ENCODE peak calls at places on chromosomes 7 and 10, in five cellular contexts. C is mammary epithelial cell, P is left ventricle myocardium inferior, Q is tibial artery, X is spleen. Z is an unnamed sample.

GRCh38 chr10:36489181-36489927 is 636.0 kb upstream of the ANKRD30A start:
- DNase-seq in C (no peak), P (peak; percentile 42), Q (no peak), X (no peak), Z (no peak)

GRCh38 chr10:102452672-102453340 is 1.5 kb upstream of the C10orf95 start:
- DNase-seq in C (peak; percentile 56), P (no peak), Q (peak; percentile 55), X (no peak), Z (no peak)

GRCh38 chr7:133633055-133633454 is 380.2 kb downstream of the EXOC4 start:
- DNase-seq in C (peak; percentile 88), P (no peak), Q (no peak), X (no peak), Z (no peak)

GRCh38 chr7:39312254-39312989 is 253.8 kb upstream of the YAE1 start:
- DNase-seq in C (no peak), P (no peak), Q (no peak), X (no peak), Z (no peak)

GRCh38 chr10:117790621-117791020 is 248.1 kb downstream of the EMX2 start:
- DNase-seq in C (no peak), P (no peak), Q (no peak), X (no peak), Z (no peak)

GRCh38 chr7:92697414-92697813 is 107.2 kb upstream of the FAM133B start:
- DNase-seq in C (no peak), P (no peak), Q (no peak), X (no peak), Z (no peak)

GRCh38 chr10:50576995-50577394 is 46.8 kb downstream of the SGMS1 start:
- DNase-seq in C (no peak), P (no peak), Q (no peak), X (no peak), Z (no peak)

GRCh38 chr10:106185991-106186390 is 978.5 kb downstream of the SORCS1 start:
- DNase-seq in C (no peak), P (no peak), Q (no peak), X (no peak), Z (no peak)

GRCh38 chr10:15842493-15843169 is 17.7 kb downstream of the MINDY3 start:
- DNase-seq in C (no peak), P (no peak), Q (no peak), X (no peak), Z (no peak)

GRCh38 chr7:125927556-125927955 is 997.9 kb upstream of the POT1 start:
- DNase-seq in C (no peak), P (no peak), Q (no peak), X (no peak), Z (no peak)

GRCh38 chr7:115135111-115135510 is 213.2 kb downstream of the MDFIC start:
- DNase-seq in C (no peak), P (no peak), Q (no peak), X (no peak), Z (no peak)

GRCh38 chr10:122854648-122855047 is 9.0 kb upstream of the CUZD1 start:
- DNase-seq in C (peak; percentile 60), P (no peak), Q (no peak), X (no peak), Z (no peak)

GRCh38 chr10:102229810-102230263 is 3.7 kb downstream of the ELOVL3 start:
- DNase-seq in C (peak; percentile 68), P (peak; percentile 84), Q (peak; percentile 71), X (peak; percentile 97), Z (peak; percentile 79)

GRCh38 chr10:28367865-28368541 is 65.1 kb upstream of the MPP7 start:
- DNase-seq in C (no peak), P (peak; percentile 16), Q (peak; percentile 41), X (peak; percentile 86), Z (no peak)

GRCh38 chr10:102281103-102281502 is 35.8 kb downstream of the GBF1 start:
- DNase-seq in C (no peak), P (no peak), Q (no peak), X (no peak), Z (no peak)

GRCh38 chr10:663844-664243 is 25.6 kb downstream of the DIP2C start:
- DNase-seq in C (no peak), P (no peak), Q (no peak), X (no peak), Z (no peak)

GRCh38 chr10:61617586-61617985 is 45.1 kb upstream of the CABCOCO1 start:
- DNase-seq in C (no peak), P (no peak), Q (no peak), X (no peak), Z (no peak)

GRCh38 chr7:132072165-132072564 is 504.1 kb downstream of the PLXNA4 start:
- DNase-seq in C (no peak), P (no peak), Q (no peak), X (no peak), Z (no peak)

GRCh38 chr7:120805636-120806388 is 52.1 kb downstream of the TSPAN12 start:
- DNase-seq in C (peak; percentile 28), P (no peak), Q (peak; percentile 28), X (no peak), Z (peak; percentile 26)

GRCh38 chr7:2856388-2857169 is 12.5 kb upstream of the GNA12 start:
- DNase-seq in C (peak; percentile 57), P (no peak), Q (no peak), X (no peak), Z (no peak)

GRCh38 chr10:47256753-47257336 is 43.2 kb upstream of the GDF10 start:
- DNase-seq in C (peak; percentile 29), P (no peak), Q (no peak), X (no peak), Z (no peak)

GRCh38 chr10:86203162-86203905 is 163.3 kb downstream of the GRID1 start:
- DNase-seq in C (no peak), P (no peak), Q (no peak), X (peak; percentile 63), Z (no peak)

GRCh38 chr10:15258255-15258654 is 89.8 kb upstream of the NMT2 start:
- DNase-seq in C (no peak), P (no peak), Q (no peak), X (no peak), Z (no peak)

GRCh38 chr10:93346060-93346459 is 136.1 kb downstream of the MYOF start:
- DNase-seq in C (no peak), P (no peak), Q (no peak), X (no peak), Z (no peak)

GRCh38 chr7:133114519-133114918 is 32.6 kb upstream of the CHCHD3 start:
- DNase-seq in C (no peak), P (no peak), Q (no peak), X (no peak), Z (no peak)

GRCh38 chr10:119025776-119026175 is 3.7 kb upstream of the NANOS1 start:
- DNase-seq in C (no peak), P (peak; percentile 62), Q (no peak), X (no peak), Z (no peak)

GRCh38 chr10:50558368-50558767 is 65.4 kb downstream of the SGMS1 start:
- DNase-seq in C (no peak), P (no peak), Q (no peak), X (no peak), Z (no peak)

GRCh38 chr10:104255244-104255981 is 721 bp downstream of the GSTO1 start:
- DNase-seq in C (peak; percentile 78), P (no peak), Q (no peak), X (no peak), Z (no peak)
- H3K4me1 ChIP-seq in C (peaks cover 42% of the 10 kb centered on the region), P (peaks cover 67% of the 10 kb centered on the region), Q (no peaks in the 10 kb centered on the region), X (peaks cover 61% of the 10 kb centered on the region), Z (peaks cover 5% of the 10 kb centered on the region)

GRCh38 chr7:142300689-142301088 is 42.8 kb upstream of the PRSS58 start:
- DNase-seq in C (no peak), P (no peak), Q (no peak), X (no peak), Z (no peak)

GRCh38 chr7:142298631-142299030 is 40.8 kb upstream of the PRSS58 start:
- DNase-seq in C (no peak), P (no peak), Q (no peak), X (no peak), Z (no peak)

GRCh38 chr7:142301299-142301698 is 43.4 kb upstream of the PRSS58 start:
- DNase-seq in C (no peak), P (no peak), Q (no peak), X (no peak), Z (no peak)

GRCh38 chr7:142299226-142299625 is 41.4 kb upstream of the PRSS58 start:
- DNase-seq in C (no peak), P (no peak), Q (no peak), X (no peak), Z (no peak)

GRCh38 chr7:142298009-142298408 is 40.2 kb upstream of the PRSS58 start:
- DNase-seq in C (peak; percentile 15), P (no peak), Q (no peak), X (no peak), Z (no peak)
- TF ChIP-seq CTCF in C (peak; percentile 62), P (no peak), Q (no peak), X (no peak), Z (no peak)

GRCh38 chr10:72253002-72253401 is 20.7 kb upstream of the DDIT4 start:
- DNase-seq in C (no peak), P (peak; percentile 4), Q (no peak), X (no peak), Z (no peak)
- H3K4me1 ChIP-seq in C (peaks cover 52% of the 10 kb centered on the region), P (peaks cover 99% of the 10 kb centered on the region), Q (peaks cover 12% of the 10 kb centered on the region), X (peaks cover 100% of the 10 kb centered on the region), Z (peaks cover 24% of the 10 kb centered on the region)

GRCh38 chr10:124450010-124450782 is at the start of gene NKX1-2:
- DNase-seq in C (peak; percentile 37), P (no peak), Q (no peak), X (no peak), Z (no peak)

GRCh38 chr10:124447741-124448466 is 1.9 kb downstream of the NKX1-2 start:
- DNase-seq in C (no peak), P (no peak), Q (no peak), X (no peak), Z (no peak)

GRCh38 chr10:124446830-124447740 is 2.8 kb downstream of the NKX1-2 start:
- DNase-seq in C (no peak), P (no peak), Q (no peak), X (no peak), Z (no peak)

GRCh38 chr10:124449170-124450009 is 445 bp downstream of the NKX1-2 start:
- DNase-seq in C (peak; percentile 62), P (no peak), Q (no peak), X (no peak), Z (no peak)

DNA sequence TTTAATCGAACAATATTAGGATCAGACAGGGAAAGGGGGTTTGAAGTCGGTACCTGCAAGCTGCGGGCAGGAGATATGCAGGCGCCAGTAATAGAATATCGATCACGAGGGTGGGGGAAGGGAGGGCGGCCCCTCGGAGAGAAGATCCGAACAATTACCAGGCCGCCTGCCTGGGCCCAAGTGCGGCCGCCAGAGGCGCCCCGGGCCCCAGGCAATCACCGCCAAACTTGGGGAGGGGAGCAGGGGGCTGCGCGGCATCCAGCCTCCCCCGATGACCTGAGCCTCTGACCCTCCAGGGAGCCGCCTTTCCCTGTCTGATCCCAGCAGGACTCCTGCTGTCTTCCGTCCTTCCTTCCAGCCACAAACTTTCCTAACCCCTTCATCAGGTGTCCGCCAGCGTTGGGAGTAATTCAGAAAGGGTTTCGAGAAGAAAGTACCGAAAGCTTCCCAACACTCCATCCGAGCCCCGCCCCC is 1.1 kb downstream of the NKX1-2 start:
- DNase-seq in C (no peak), P (no peak), Q (no peak), X (no peak), Z (no peak)
- TF ChIP-seq CTCF in C (no peak), P (no peak), Q (no peak), X (no peak), Z (no peak)

GRCh38 chr10:132167976-132168375 is 18.8 kb upstream of the DPYSL4 start:
- DNase-seq in C (no peak), P (no peak), Q (no peak), X (peak; percentile 56), Z (no peak)
- H3K4me1 ChIP-seq in C (no peaks in the 10 kb centered on the region), P (peaks cover 13% of the 10 kb centered on the region), Q (no peaks in the 10 kb centered on the region), X (peaks cover 8% of the 10 kb centered on the region), Z (no peaks in the 10 kb centered on the region)

GRCh38 chr10:84205853-84206513 is 11.6 kb downstream of the CDHR1 start:
- DNase-seq in C (no peak), P (no peak), Q (no peak), X (no peak), Z (no peak)
- TF ChIP-seq CTCF in C (no peak), P (no peak), Q (no peak), X (no peak), Z (no peak)

Z was measured in uterus.